ENCODE peak calls at places on chromosomes 4 and X, in ten cellular contexts. I is type B pancreatic cell; Y is NB4; G is right atrium auricular region; Z is heart left ventricle; H is mucosa of descending colon; X is CD4-positive, alpha-beta T cell; O is B cell; N is AG09309; S is fibroblast of lung. R is an unnamed sample.

GRCh38 chrX:73127700-73128241 is 48.5 kb upstream of the PABPC1L2A start:
- DNase-seq in H (no peak), Z (peak), O (no peak), G (no peak), I (no peak), N (no peak), X (no peak), S (no peak), Y (no peak), R (no peak)

GRCh38 chrX:138001219-138001618 is 435.3 kb downstream of the ZIC3 start:
- DNase-seq in S (no peak), G (no peak), N (no peak), Z (no peak), Y (no peak), I (no peak), X (no peak), O (no peak), H (no peak), R (no peak)

GRCh38 chrX:51182545-51182944 is 150.1 kb upstream of the NUDT10 start:
- DNase-seq in N (no peak), I (no peak), H (no peak), Y (no peak), O (no peak), G (no peak), X (no peak), Z (no peak), S (no peak), R (no peak)

GRCh38 chr4:140935259-140935658 is 179.1 kb upstream of the TBC1D9 start:
- DNase-seq in Y (no peak), X (no peak), O (no peak), S (peak), N (no peak), Z (peak), H (peak), I (no peak), G (no peak), R (no peak)

GRCh38 chr4:149785686-149786431 is 29.8 kb downstream of the IQCM start:
- DNase-seq in H (no peak), S (peak), Z (no peak), Y (no peak), N (peak), I (no peak), X (no peak), O (no peak), G (no peak), R (no peak)

GRCh38 chrX:73964607-73965006 is 339.4 kb upstream of the ZCCHC13 start:
- DNase-seq in N (no peak), O (no peak), X (no peak), G (no peak), H (no peak), Z (no peak), S (no peak), Y (no peak), I (no peak), R (no peak)

GRCh38 chr4:135240796-135241195 is 1039.2 kb upstream of the PABPC4L start:
- DNase-seq in G (no peak), I (no peak), H (no peak), X (no peak), Y (no peak), O (no peak), N (no peak), S (peak), Z (no peak), R (no peak)

GRCh38 chr4:104901438-104901837 is 245.2 kb upstream of the TET2 start:
- DNase-seq in O (no peak), Z (no peak), G (no peak), I (no peak), S (peak), Y (peak), H (no peak), X (no peak), N (no peak), R (no peak)

GRCh38 chr4:95155759-95156451 is 392.9 kb downstream of the UNC5C start:
- DNase-seq in I (no peak), Y (peak), H (no peak), G (no peak), O (no peak), Z (no peak), S (peak), X (no peak), N (peak), R (no peak)

GRCh38 chr4:183110244-183110643 is 11.2 kb downstream of the WWC2 start:
- DNase-seq in S (no peak), N (no peak), Z (no peak), G (no peak), Y (no peak), X (no peak), O (no peak), H (no peak), I (no peak), R (no peak)

GRCh38 chr4:25246680-25247611 is 13.1 kb downstream of the PI4K2B start:
- DNase-seq in I (no peak), H (no peak), X (no peak), G (no peak), Z (no peak), Y (no peak), S (no peak), O (no peak), N (no peak), R (no peak)

GRCh38 chr4:184165291-184165690 is 52.4 kb downstream of the ENPP6 start:
- DNase-seq in I (no peak), Z (no peak), G (peak), H (no peak), X (no peak), Y (peak), O (no peak), N (no peak), S (no peak), R (no peak)

GRCh38 chr4:53659112-53659511 is 67.8 kb upstream of the LNX1 start:
- DNase-seq in Y (no peak), X (no peak), O (no peak), G (no peak), Z (no peak), S (no peak), I (no peak), H (no peak), N (no peak), R (no peak)

GRCh38 chrX:50700921-50701320 is 113.1 kb downstream of the SHROOM4 start:
- DNase-seq in N (no peak), H (no peak), Y (no peak), S (no peak), G (no peak), O (no peak), Z (no peak), X (no peak), I (no peak), R (no peak)

GRCh38 chrX:13863326-13863725 is 46.4 kb upstream of the GPM6B start:
- DNase-seq in I (no peak), H (no peak), S (no peak), X (no peak), Z (no peak), G (no peak), Y (no peak), N (no peak), O (no peak), R (no peak)

GRCh38 chr4:185113340-185113739 is 29.7 kb upstream of the SLC25A4 start:
- DNase-seq in G (no peak), S (no peak), O (no peak), N (no peak), I (no peak), X (no peak), Y (no peak), Z (no peak), H (no peak), R (no peak)

DNA sequence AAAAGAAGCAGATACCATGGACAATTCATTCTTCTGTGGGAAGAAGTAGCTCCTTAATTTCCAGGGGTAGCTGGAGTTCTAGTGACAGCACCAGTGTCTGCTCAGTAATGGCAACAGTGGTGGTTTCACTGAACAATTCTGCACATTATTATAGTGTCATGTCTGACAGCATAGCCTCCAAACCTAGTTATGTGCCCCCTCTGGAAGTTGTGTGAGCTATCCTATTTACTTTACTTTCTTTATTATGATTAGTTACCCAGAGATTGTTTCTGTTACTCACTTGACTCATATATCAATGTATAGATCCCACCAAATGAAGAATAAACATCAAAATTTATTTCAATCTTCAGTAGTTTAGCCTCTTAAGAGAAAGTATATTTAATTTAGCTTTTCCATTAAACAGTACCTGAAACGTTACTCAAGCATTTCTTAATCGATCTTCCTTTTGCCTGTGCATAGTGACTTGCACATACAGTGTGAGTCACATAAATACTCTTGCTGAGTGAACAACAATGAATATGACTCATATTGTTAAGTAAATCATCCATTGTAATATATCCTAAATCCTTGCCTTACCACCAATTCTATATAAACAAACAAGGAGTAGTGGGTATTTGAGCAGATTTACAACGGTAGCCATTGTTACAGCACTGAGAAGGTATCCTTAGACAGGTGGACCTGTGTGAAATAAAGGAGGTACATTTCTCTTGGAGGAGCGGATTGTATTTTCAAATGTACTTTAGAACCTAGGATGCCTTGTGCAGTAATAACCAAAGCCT is 534.7 kb downstream of the ANKRD50 start:
- DNase-seq in H (no peak), Y (no peak), I (no peak), O (no peak), G (no peak), S (peak), Z (no peak), N (peak), X (no peak), R (no peak)
- TF ChIP-seq CTCF in H (no peak), Y (no peak), I (no peak), O (no peak), G (no peak), S (no peak), Z (no peak), N (no peak), X (no peak), R (no peak)

GRCh38 chr4:128311659-128312392 is 24.2 kb upstream of the PGRMC2 start:
- DNase-seq in Z (no peak), H (peak), X (no peak), Y (no peak), O (no peak), S (no peak), I (no peak), G (no peak), N (no peak), R (peak)

GRCh38 chr4:128309585-128309984 is 22.0 kb upstream of the PGRMC2 start:
- DNase-seq in N (no peak), S (no peak), I (no peak), X (no peak), Y (no peak), H (no peak), G (no peak), O (no peak), Z (no peak), R (no peak)

GRCh38 chr4:128306992-128307581 is 19.5 kb upstream of the PGRMC2 start:
- DNase-seq in X (no peak), G (no peak), O (no peak), N (no peak), Z (no peak), I (no peak), S (no peak), Y (no peak), H (no peak), R (peak)

GRCh38 chr4:128308986-128309385 is 21.4 kb upstream of the PGRMC2 start:
- DNase-seq in G (no peak), H (no peak), X (no peak), I (no peak), O (no peak), Z (no peak), S (peak), Y (no peak), N (no peak), R (no peak)

GRCh38 chr4:128310266-128310697 is 22.7 kb upstream of the PGRMC2 start:
- DNase-seq in Y (no peak), G (no peak), Z (peak), X (no peak), H (peak), O (no peak), I (no peak), S (peak), N (no peak), R (no peak)
- TF ChIP-seq CTCF in Y (no peak), G (peak), Z (peak), X (no peak), H (no peak), O (no peak), I (peak), S (peak), N (peak), R (no peak)

GRCh38 chr4:64721106-64721505 is 311.9 kb upstream of the TECRL start:
- DNase-seq in Z (no peak), O (no peak), H (no peak), S (no peak), G (no peak), I (no peak), N (no peak), Y (no peak), X (no peak), R (no peak)

GRCh38 chr4:64713256-64713840 is 304.1 kb upstream of the TECRL start:
- DNase-seq in O (no peak), N (peak), X (no peak), I (no peak), Y (peak), Z (no peak), H (no peak), G (no peak), S (peak), R (no peak)

GRCh38 chr4:64718091-64718490 is 308.8 kb upstream of the TECRL start:
- DNase-seq in N (no peak), O (no peak), I (no peak), H (no peak), S (no peak), G (no peak), X (no peak), Y (no peak), Z (no peak), R (no peak)

DNA sequence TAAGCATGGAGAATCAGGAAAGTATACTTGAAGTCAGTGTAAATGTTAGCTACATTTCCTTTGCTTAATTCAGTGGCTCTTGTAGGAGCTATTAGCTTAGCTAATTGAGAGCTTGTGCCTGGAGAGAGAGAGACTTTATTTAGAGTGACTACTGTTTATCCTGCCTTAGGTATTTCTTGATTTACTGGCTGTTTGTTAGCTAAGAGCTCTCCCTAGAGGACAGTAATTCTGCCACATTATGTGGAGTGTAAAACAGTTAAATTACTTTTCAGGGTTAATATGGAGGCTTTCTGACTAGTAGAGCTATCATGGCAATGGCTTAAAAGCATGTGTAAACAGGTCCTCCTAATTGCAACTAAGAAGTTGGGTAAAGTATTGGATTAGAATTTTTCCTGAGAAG is 306.5 kb upstream of the TECRL start:
- DNase-seq in H (no peak), G (no peak), Z (no peak), Y (no peak), S (no peak), N (no peak), I (no peak), X (no peak), O (no peak), R (no peak)
- TF ChIP-seq CTCF in H (no peak), G (no peak), Z (no peak), Y (no peak), S (no peak), N (no peak), I (no peak), X (no peak), O (no peak), R (no peak)

DNA sequence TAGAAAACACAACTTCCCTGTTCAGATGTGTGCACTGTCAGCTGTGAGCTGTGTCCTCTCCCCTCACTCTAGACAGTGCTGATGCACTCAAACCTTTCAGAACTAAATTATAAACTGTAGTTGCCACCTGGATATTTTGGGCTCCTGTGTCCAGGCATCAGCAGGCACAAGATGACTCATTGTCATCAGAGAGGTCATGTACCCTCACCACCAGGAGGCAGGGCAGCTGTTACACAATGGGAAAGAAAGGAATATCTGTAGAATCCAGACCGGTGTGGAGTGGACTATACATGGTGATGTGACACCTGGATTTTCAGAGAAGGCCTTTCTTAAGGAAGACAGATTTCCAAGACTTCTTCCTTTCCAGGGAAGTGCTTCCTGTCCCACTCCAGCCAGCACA is 854.4 kb upstream of the AGA start:
- DNase-seq in S (no peak), Y (no peak), O (no peak), X (no peak), H (no peak), G (no peak), I (no peak), N (no peak), Z (no peak), R (no peak)
- TF ChIP-seq CTCF in S (no peak), Y (no peak), O (no peak), X (no peak), H (no peak), G (no peak), I (no peak), N (no peak), Z (no peak), R (no peak)

GRCh38 chrX:15849555-15849954 is 5.1 kb downstream of the AP1S2 start:
- DNase-seq in G (no peak), X (no peak), S (peak), N (no peak), Z (no peak), H (no peak), O (no peak), I (no peak), Y (peak), R (no peak)
- TF ChIP-seq CTCF in G (peak), X (no peak), S (peak), N (peak), Z (peak), H (no peak), O (no peak), I (peak), Y (no peak), R (no peak)